ENCODE peak calls at places on chromosomes 16 and 17, in seven cellular contexts. One of them, this sample, is unnamed.

GRCh38 chr16:24838554-24839266 is 7.1 kb upstream of the SLC5A11 start:
- DNase-seq in M059J: peak
- DNase-seq in stimulated activated CD8-positive, alpha-beta memory T cell treated with anti-CD3 and anti-CD28 coated beads, Interleukin-12 subunit alpha, Interleukin-12 subunit beta, amount 100 ng/mL, for 4 hours: no peak
- DNase-seq in MCF 10A: peak
- DNase-seq in activated naive CD8-positive, alpha-beta T cell treated with anti-CD3 and anti-CD28 coated beads for 36 hours: no peak
- DNase-seq in amniotic stem cell: no peak
- DNase-seq in NCI-H2081: no peak
- DNase-seq in this sample: no peak

GRCh38 chr17:67920212-67920611 is 76.1 kb downstream of the C17orf58 start:
- DNase-seq in M059J: no peak
- DNase-seq in amniotic stem cell: no peak
- DNase-seq in stimulated activated CD8-positive, alpha-beta memory T cell treated with anti-CD3 and anti-CD28 coated beads, Interleukin-12 subunit alpha, Interleukin-12 subunit beta, amount 100 ng/mL, for 4 hours: no peak
- DNase-seq in MCF 10A: no peak
- DNase-seq in activated naive CD8-positive, alpha-beta T cell treated with anti-CD3 and anti-CD28 coated beads for 36 hours: no peak
- DNase-seq in NCI-H2081: no peak
- DNase-seq in this sample: no peak

GRCh38 chr17:15963670-15964110 is 18.8 kb downstream of the ADORA2B start:
- DNase-seq in activated naive CD8-positive, alpha-beta T cell treated with anti-CD3 and anti-CD28 coated beads for 36 hours: no peak
- DNase-seq in amniotic stem cell: no peak
- DNase-seq in NCI-H2081: no peak
- DNase-seq in M059J: peak
- DNase-seq in MCF 10A: peak
- DNase-seq in stimulated activated CD8-positive, alpha-beta memory T cell treated with anti-CD3 and anti-CD28 coated beads, Interleukin-12 subunit alpha, Interleukin-12 subunit beta, amount 100 ng/mL, for 4 hours: no peak
- DNase-seq in this sample: no peak

GRCh38 chr16:72908362-72908838 is 139.5 kb downstream of the ZFHX3 start:
- DNase-seq in amniotic stem cell: no peak
- DNase-seq in MCF 10A: peak
- DNase-seq in NCI-H2081: no peak
- DNase-seq in activated naive CD8-positive, alpha-beta T cell treated with anti-CD3 and anti-CD28 coated beads for 36 hours: no peak
- DNase-seq in stimulated activated CD8-positive, alpha-beta memory T cell treated with anti-CD3 and anti-CD28 coated beads, Interleukin-12 subunit alpha, Interleukin-12 subunit beta, amount 100 ng/mL, for 4 hours: no peak
- DNase-seq in M059J: peak
- DNase-seq in this sample: no peak

GRCh38 chr17:53032861-53033271 is 789.9 kb upstream of the KIF2B start:
- DNase-seq in amniotic stem cell: no peak
- DNase-seq in stimulated activated CD8-positive, alpha-beta memory T cell treated with anti-CD3 and anti-CD28 coated beads, Interleukin-12 subunit alpha, Interleukin-12 subunit beta, amount 100 ng/mL, for 4 hours: no peak
- DNase-seq in M059J: peak
- DNase-seq in NCI-H2081: peak
- DNase-seq in activated naive CD8-positive, alpha-beta T cell treated with anti-CD3 and anti-CD28 coated beads for 36 hours: no peak
- DNase-seq in MCF 10A: peak
- DNase-seq in this sample: no peak

GRCh38 chr16:15567823-15568222 is 75.1 kb downstream of the MARF1 start:
- DNase-seq in amniotic stem cell: no peak
- DNase-seq in NCI-H2081: no peak
- DNase-seq in stimulated activated CD8-positive, alpha-beta memory T cell treated with anti-CD3 and anti-CD28 coated beads, Interleukin-12 subunit alpha, Interleukin-12 subunit beta, amount 100 ng/mL, for 4 hours: no peak
- DNase-seq in M059J: no peak
- DNase-seq in activated naive CD8-positive, alpha-beta T cell treated with anti-CD3 and anti-CD28 coated beads for 36 hours: no peak
- DNase-seq in MCF 10A: no peak
- DNase-seq in this sample: no peak

GRCh38 chr17:30483159-30483558 is 6.0 kb downstream of the GOSR1 start:
- DNase-seq in activated naive CD8-positive, alpha-beta T cell treated with anti-CD3 and anti-CD28 coated beads for 36 hours: no peak
- DNase-seq in NCI-H2081: no peak
- DNase-seq in MCF 10A: no peak
- DNase-seq in amniotic stem cell: no peak
- DNase-seq in M059J: no peak
- DNase-seq in stimulated activated CD8-positive, alpha-beta memory T cell treated with anti-CD3 and anti-CD28 coated beads, Interleukin-12 subunit alpha, Interleukin-12 subunit beta, amount 100 ng/mL, for 4 hours: no peak
- DNase-seq in this sample: no peak

GRCh38 chr17:59848778-59849177 is 44.0 kb downstream of the TUBD1 start:
- DNase-seq in M059J: peak
- DNase-seq in stimulated activated CD8-positive, alpha-beta memory T cell treated with anti-CD3 and anti-CD28 coated beads, Interleukin-12 subunit alpha, Interleukin-12 subunit beta, amount 100 ng/mL, for 4 hours: no peak
- DNase-seq in activated naive CD8-positive, alpha-beta T cell treated with anti-CD3 and anti-CD28 coated beads for 36 hours: peak
- DNase-seq in amniotic stem cell: no peak
- DNase-seq in MCF 10A: peak
- DNase-seq in NCI-H2081: no peak
- DNase-seq in this sample: peak

GRCh38 chr17:56976941-56977570 is 875 bp upstream of the SCPEP1 start:
- DNase-seq in MCF 10A: no peak
- DNase-seq in activated naive CD8-positive, alpha-beta T cell treated with anti-CD3 and anti-CD28 coated beads for 36 hours: no peak
- DNase-seq in M059J: no peak
- DNase-seq in stimulated activated CD8-positive, alpha-beta memory T cell treated with anti-CD3 and anti-CD28 coated beads, Interleukin-12 subunit alpha, Interleukin-12 subunit beta, amount 100 ng/mL, for 4 hours: no peak
- DNase-seq in amniotic stem cell: no peak
- DNase-seq in NCI-H2081: no peak
- DNase-seq in this sample: no peak

GRCh38 chr17:17999364-18000007 is 26.8 kb downstream of the DRC3 start:
- DNase-seq in stimulated activated CD8-positive, alpha-beta memory T cell treated with anti-CD3 and anti-CD28 coated beads, Interleukin-12 subunit alpha, Interleukin-12 subunit beta, amount 100 ng/mL, for 4 hours: no peak
- DNase-seq in MCF 10A: no peak
- DNase-seq in M059J: no peak
- DNase-seq in NCI-H2081: no peak
- DNase-seq in activated naive CD8-positive, alpha-beta T cell treated with anti-CD3 and anti-CD28 coated beads for 36 hours: no peak
- DNase-seq in amniotic stem cell: no peak
- DNase-seq in this sample: no peak

GRCh38 chr16:3496386-3496785 is 1.1 kb upstream of the C16orf90 start:
- DNase-seq in amniotic stem cell: no peak
- DNase-seq in MCF 10A: no peak
- DNase-seq in M059J: no peak
- DNase-seq in NCI-H2081: no peak
- DNase-seq in activated naive CD8-positive, alpha-beta T cell treated with anti-CD3 and anti-CD28 coated beads for 36 hours: no peak
- DNase-seq in stimulated activated CD8-positive, alpha-beta memory T cell treated with anti-CD3 and anti-CD28 coated beads, Interleukin-12 subunit alpha, Interleukin-12 subunit beta, amount 100 ng/mL, for 4 hours: no peak
- DNase-seq in this sample: peak

GRCh38 chr16:48997946-48998345 is 283.7 kb downstream of the CBLN1 start:
- DNase-seq in NCI-H2081: no peak
- DNase-seq in stimulated activated CD8-positive, alpha-beta memory T cell treated with anti-CD3 and anti-CD28 coated beads, Interleukin-12 subunit alpha, Interleukin-12 subunit beta, amount 100 ng/mL, for 4 hours: no peak
- DNase-seq in M059J: no peak
- DNase-seq in activated naive CD8-positive, alpha-beta T cell treated with anti-CD3 and anti-CD28 coated beads for 36 hours: no peak
- DNase-seq in MCF 10A: no peak
- DNase-seq in amniotic stem cell: no peak
- DNase-seq in this sample: no peak

GRCh38 chr16:23903001-23903414 is 67.2 kb downstream of the PRKCB start:
- DNase-seq in MCF 10A: peak
- DNase-seq in stimulated activated CD8-positive, alpha-beta memory T cell treated with anti-CD3 and anti-CD28 coated beads, Interleukin-12 subunit alpha, Interleukin-12 subunit beta, amount 100 ng/mL, for 4 hours: no peak
- DNase-seq in activated naive CD8-positive, alpha-beta T cell treated with anti-CD3 and anti-CD28 coated beads for 36 hours: no peak
- DNase-seq in M059J: peak
- DNase-seq in amniotic stem cell: no peak
- DNase-seq in NCI-H2081: no peak
- DNase-seq in this sample: no peak

GRCh38 chr16:81693467-81694303 is 85.4 kb upstream of the PLCG2 start:
- DNase-seq in amniotic stem cell: no peak
- DNase-seq in NCI-H2081: no peak
- DNase-seq in stimulated activated CD8-positive, alpha-beta memory T cell treated with anti-CD3 and anti-CD28 coated beads, Interleukin-12 subunit alpha, Interleukin-12 subunit beta, amount 100 ng/mL, for 4 hours: no peak
- DNase-seq in M059J: no peak
- DNase-seq in MCF 10A: no peak
- DNase-seq in activated naive CD8-positive, alpha-beta T cell treated with anti-CD3 and anti-CD28 coated beads for 36 hours: no peak
- DNase-seq in this sample: no peak

GRCh38 chr17:82221341-82221902 is 7.4 kb upstream of the SLC16A3 start:
- DNase-seq in NCI-H2081: no peak
- DNase-seq in amniotic stem cell: no peak
- DNase-seq in MCF 10A: no peak
- DNase-seq in stimulated activated CD8-positive, alpha-beta memory T cell treated with anti-CD3 and anti-CD28 coated beads, Interleukin-12 subunit alpha, Interleukin-12 subunit beta, amount 100 ng/mL, for 4 hours: no peak
- DNase-seq in M059J: no peak
- DNase-seq in activated naive CD8-positive, alpha-beta T cell treated with anti-CD3 and anti-CD28 coated beads for 36 hours: no peak
- DNase-seq in this sample: no peak

GRCh38 chr16:20781697-20782096 is 17.9 kb downstream of the ACSM3 start:
- DNase-seq in amniotic stem cell: no peak
- DNase-seq in MCF 10A: no peak
- DNase-seq in activated naive CD8-positive, alpha-beta T cell treated with anti-CD3 and anti-CD28 coated beads for 36 hours: no peak
- DNase-seq in NCI-H2081: no peak
- DNase-seq in M059J: no peak
- DNase-seq in stimulated activated CD8-positive, alpha-beta memory T cell treated with anti-CD3 and anti-CD28 coated beads, Interleukin-12 subunit alpha, Interleukin-12 subunit beta, amount 100 ng/mL, for 4 hours: no peak
- DNase-seq in this sample: no peak

GRCh38 chr17:72565758-72566157 is 444.9 kb downstream of the SOX9 start:
- DNase-seq in MCF 10A: no peak
- DNase-seq in M059J: no peak
- DNase-seq in stimulated activated CD8-positive, alpha-beta memory T cell treated with anti-CD3 and anti-CD28 coated beads, Interleukin-12 subunit alpha, Interleukin-12 subunit beta, amount 100 ng/mL, for 4 hours: no peak
- DNase-seq in activated naive CD8-positive, alpha-beta T cell treated with anti-CD3 and anti-CD28 coated beads for 36 hours: no peak
- DNase-seq in NCI-H2081: no peak
- DNase-seq in amniotic stem cell: no peak
- DNase-seq in this sample: no peak

GRCh38 chr17:27950995-27951394 is 57.8 kb upstream of the LYRM9 start:
- DNase-seq in M059J: no peak
- DNase-seq in amniotic stem cell: no peak
- DNase-seq in NCI-H2081: no peak
- DNase-seq in MCF 10A: no peak
- DNase-seq in stimulated activated CD8-positive, alpha-beta memory T cell treated with anti-CD3 and anti-CD28 coated beads, Interleukin-12 subunit alpha, Interleukin-12 subunit beta, amount 100 ng/mL, for 4 hours: no peak
- DNase-seq in activated naive CD8-positive, alpha-beta T cell treated with anti-CD3 and anti-CD28 coated beads for 36 hours: no peak
- DNase-seq in this sample: no peak

GRCh38 chr16:73095885-73096341 is 48.0 kb upstream of the ZFHX3 start:
- DNase-seq in NCI-H2081: no peak
- DNase-seq in activated naive CD8-positive, alpha-beta T cell treated with anti-CD3 and anti-CD28 coated beads for 36 hours: no peak
- DNase-seq in stimulated activated CD8-positive, alpha-beta memory T cell treated with anti-CD3 and anti-CD28 coated beads, Interleukin-12 subunit alpha, Interleukin-12 subunit beta, amount 100 ng/mL, for 4 hours: no peak
- DNase-seq in amniotic stem cell: no peak
- DNase-seq in MCF 10A: peak
- DNase-seq in M059J: no peak
- DNase-seq in this sample: no peak

GRCh38 chr17:40473573-40474365 is 27.7 kb downstream of the TNS4 start:
- DNase-seq in amniotic stem cell: no peak
- DNase-seq in M059J: no peak
- DNase-seq in MCF 10A: peak
- DNase-seq in NCI-H2081: no peak
- DNase-seq in activated naive CD8-positive, alpha-beta T cell treated with anti-CD3 and anti-CD28 coated beads for 36 hours: no peak
- DNase-seq in stimulated activated CD8-positive, alpha-beta memory T cell treated with anti-CD3 and anti-CD28 coated beads, Interleukin-12 subunit alpha, Interleukin-12 subunit beta, amount 100 ng/mL, for 4 hours: no peak
- DNase-seq in this sample: no peak

GRCh38 chr16:31071861-31072260 is 2.2 kb downstream of the ZNF668 start:
- DNase-seq in amniotic stem cell: no peak
- DNase-seq in MCF 10A: peak
- DNase-seq in NCI-H2081: no peak
- DNase-seq in activated naive CD8-positive, alpha-beta T cell treated with anti-CD3 and anti-CD28 coated beads for 36 hours: no peak
- DNase-seq in stimulated activated CD8-positive, alpha-beta memory T cell treated with anti-CD3 and anti-CD28 coated beads, Interleukin-12 subunit alpha, Interleukin-12 subunit beta, amount 100 ng/mL, for 4 hours: no peak
- DNase-seq in M059J: peak
- DNase-seq in this sample: no peak

GRCh38 chr16:860891-861290 is 60.4 kb upstream of the GNG13 start:
- DNase-seq in activated naive CD8-positive, alpha-beta T cell treated with anti-CD3 and anti-CD28 coated beads for 36 hours: no peak
- DNase-seq in MCF 10A: no peak
- DNase-seq in amniotic stem cell: no peak
- DNase-seq in NCI-H2081: no peak
- DNase-seq in stimulated activated CD8-positive, alpha-beta memory T cell treated with anti-CD3 and anti-CD28 coated beads, Interleukin-12 subunit alpha, Interleukin-12 subunit beta, amount 100 ng/mL, for 4 hours: no peak
- DNase-seq in M059J: no peak
- DNase-seq in this sample: peak

GRCh38 chr16:23706439-23706838 is 6.6 kb downstream of the ERN2 start:
- DNase-seq in MCF 10A: no peak
- DNase-seq in amniotic stem cell: no peak
- DNase-seq in activated naive CD8-positive, alpha-beta T cell treated with anti-CD3 and anti-CD28 coated beads for 36 hours: no peak
- DNase-seq in M059J: no peak
- DNase-seq in NCI-H2081: no peak
- DNase-seq in stimulated activated CD8-positive, alpha-beta memory T cell treated with anti-CD3 and anti-CD28 coated beads, Interleukin-12 subunit alpha, Interleukin-12 subunit beta, amount 100 ng/mL, for 4 hours: no peak
- DNase-seq in this sample: no peak

GRCh38 chr16:66516172-66516807 is 33.6 kb downstream of the TK2 start:
- DNase-seq in M059J: no peak
- DNase-seq in MCF 10A: no peak
- DNase-seq in NCI-H2081: no peak
- DNase-seq in activated naive CD8-positive, alpha-beta T cell treated with anti-CD3 and anti-CD28 coated beads for 36 hours: no peak
- DNase-seq in amniotic stem cell: no peak
- DNase-seq in stimulated activated CD8-positive, alpha-beta memory T cell treated with anti-CD3 and anti-CD28 coated beads, Interleukin-12 subunit alpha, Interleukin-12 subunit beta, amount 100 ng/mL, for 4 hours: no peak
- DNase-seq in this sample: no peak

GRCh38 chr17:74339537-74340195 is 13.6 kb downstream of the KIF19 start:
- DNase-seq in M059J: no peak
- DNase-seq in amniotic stem cell: no peak
- DNase-seq in stimulated activated CD8-positive, alpha-beta memory T cell treated with anti-CD3 and anti-CD28 coated beads, Interleukin-12 subunit alpha, Interleukin-12 subunit beta, amount 100 ng/mL, for 4 hours: no peak
- DNase-seq in activated naive CD8-positive, alpha-beta T cell treated with anti-CD3 and anti-CD28 coated beads for 36 hours: no peak
- DNase-seq in NCI-H2081: no peak
- DNase-seq in MCF 10A: no peak
- DNase-seq in this sample: no peak

GRCh38 chr17:62819511-62820221 is 11.6 kb upstream of the MARCHF10 start:
- DNase-seq in activated naive CD8-positive, alpha-beta T cell treated with anti-CD3 and anti-CD28 coated beads for 36 hours: no peak
- DNase-seq in NCI-H2081: no peak
- DNase-seq in stimulated activated CD8-positive, alpha-beta memory T cell treated with anti-CD3 and anti-CD28 coated beads, Interleukin-12 subunit alpha, Interleukin-12 subunit beta, amount 100 ng/mL, for 4 hours: no peak
- DNase-seq in amniotic stem cell: peak
- DNase-seq in MCF 10A: peak
- DNase-seq in M059J: peak
- DNase-seq in this sample: peak

GRCh38 chr17:35073991-35074627 is 10.6 kb upstream of the RFFL start:
- DNase-seq in stimulated activated CD8-positive, alpha-beta memory T cell treated with anti-CD3 and anti-CD28 coated beads, Interleukin-12 subunit alpha, Interleukin-12 subunit beta, amount 100 ng/mL, for 4 hours: no peak
- DNase-seq in amniotic stem cell: no peak
- DNase-seq in NCI-H2081: no peak
- DNase-seq in MCF 10A: no peak
- DNase-seq in M059J: no peak
- DNase-seq in activated naive CD8-positive, alpha-beta T cell treated with anti-CD3 and anti-CD28 coated beads for 36 hours: peak
- DNase-seq in this sample: no peak

GRCh38 chr17:27550974-27551505 is 79.9 kb upstream of the LGALS9 start:
- DNase-seq in MCF 10A: no peak
- DNase-seq in M059J: no peak
- DNase-seq in activated naive CD8-positive, alpha-beta T cell treated with anti-CD3 and anti-CD28 coated beads for 36 hours: no peak
- DNase-seq in stimulated activated CD8-positive, alpha-beta memory T cell treated with anti-CD3 and anti-CD28 coated beads, Interleukin-12 subunit alpha, Interleukin-12 subunit beta, amount 100 ng/mL, for 4 hours: no peak
- DNase-seq in amniotic stem cell: no peak
- DNase-seq in NCI-H2081: no peak
- DNase-seq in this sample: no peak

GRCh38 chr17:8109669-8110455 is 8.5 kb downstream of the ALOXE3 start:
- DNase-seq in M059J: peak
- DNase-seq in activated naive CD8-positive, alpha-beta T cell treated with anti-CD3 and anti-CD28 coated beads for 36 hours: peak
- DNase-seq in stimulated activated CD8-positive, alpha-beta memory T cell treated with anti-CD3 and anti-CD28 coated beads, Interleukin-12 subunit alpha, Interleukin-12 subunit beta, amount 100 ng/mL, for 4 hours: peak
- DNase-seq in amniotic stem cell: no peak
- DNase-seq in NCI-H2081: peak
- DNase-seq in MCF 10A: peak
- DNase-seq in this sample: peak

GRCh38 chr17:50148226-50149098 is 2.0 kb downstream of the PPP1R9B start:
- DNase-seq in M059J: peak
- DNase-seq in activated naive CD8-positive, alpha-beta T cell treated with anti-CD3 and anti-CD28 coated beads for 36 hours: peak
- DNase-seq in stimulated activated CD8-positive, alpha-beta memory T cell treated with anti-CD3 and anti-CD28 coated beads, Interleukin-12 subunit alpha, Interleukin-12 subunit beta, amount 100 ng/mL, for 4 hours: peak
- DNase-seq in NCI-H2081: no peak
- DNase-seq in MCF 10A: peak
- DNase-seq in amniotic stem cell: no peak
- DNase-seq in this sample: peak

GRCh38 chr17:28570716-28571254 is 539 bp downstream of the PIGS start:
- DNase-seq in M059J: peak
- DNase-seq in activated naive CD8-positive, alpha-beta T cell treated with anti-CD3 and anti-CD28 coated beads for 36 hours: peak
- DNase-seq in stimulated activated CD8-positive, alpha-beta memory T cell treated with anti-CD3 and anti-CD28 coated beads, Interleukin-12 subunit alpha, Interleukin-12 subunit beta, amount 100 ng/mL, for 4 hours: peak
- DNase-seq in NCI-H2081: peak
- DNase-seq in MCF 10A: no peak
- DNase-seq in amniotic stem cell: no peak
- DNase-seq in this sample: peak

GRCh38 chr16:6297666-6298435 is 1034.8 kb upstream of the RBFOX1 start:
- DNase-seq in stimulated activated CD8-positive, alpha-beta memory T cell treated with anti-CD3 and anti-CD28 coated beads, Interleukin-12 subunit alpha, Interleukin-12 subunit beta, amount 100 ng/mL, for 4 hours: no peak
- DNase-seq in activated naive CD8-positive, alpha-beta T cell treated with anti-CD3 and anti-CD28 coated beads for 36 hours: no peak
- DNase-seq in NCI-H2081: no peak
- DNase-seq in MCF 10A: no peak
- DNase-seq in amniotic stem cell: no peak
- DNase-seq in M059J: no peak
- DNase-seq in this sample: no peak